ENCODE peak calls at places on chromosome 21, in six cellular contexts. T is OCI-LY7, N is mammary epithelial cell, X is thyroid gland, U is stomach, V is hepatocyte. P is an unnamed sample. For H3K9me3 and H3K4me1, the result is how much of the 10 kb centered on the place peaks cover.

GRCh38 chr21:27419153-27419552 is 452.3 kb upstream of the ADAMTS5 start:
- DNase-seq in T (no peak), N (no peak), X (no peak), U (no peak), V (no peak), P (no peak)

GRCh38 chr21:31530918-31531705 is 128.4 kb upstream of the SOD1 start:
- DNase-seq in T (no peak), N (no peak), X (peak), U (peak), V (peak), P (peak)

GRCh38 chr21:46498335-46499050 is 39.8 kb downstream of the DIP2A start:
- DNase-seq in T (no peak), N (peak), X (no peak), U (no peak), V (no peak), P (no peak)

GRCh38 chr21:26554365-26554764 is 18.7 kb downstream of the CYYR1 start:
- DNase-seq in T (no peak), N (no peak), X (no peak), U (no peak), V (no peak), P (no peak)

GRCh38 chr21:15151385-15152103 is 86.7 kb upstream of the NRIP1 start:
- DNase-seq in T (no peak), N (no peak), X (no peak), U (no peak), V (no peak), P (no peak)

GRCh38 chr21:27314096-27314495 is 347.2 kb upstream of the ADAMTS5 start:
- DNase-seq in T (no peak), N (no peak), X (no peak), U (no peak), V (no peak), P (peak)

GRCh38 chr21:29025328-29025713 is 853 bp downstream of the USP16 start:
- DNase-seq in T (no peak), N (peak), X (no peak), U (no peak), V (peak), P (peak)

GRCh38 chr21:22743085-22743484 is 1744.9 kb downstream of the NCAM2 start:
- DNase-seq in T (no peak), N (no peak), X (no peak), U (no peak), V (no peak), P (no peak)

GRCh38 chr21:38863291-38863690 is 57.6 kb downstream of the ETS2 start:
- DNase-seq in T (no peak), N (no peak), X (no peak), U (no peak), V (no peak), P (no peak)

GRCh38 chr21:26801524-26801923 is 43.7 kb downstream of the ADAMTS1 start:
- DNase-seq in T (no peak), N (no peak), X (no peak), U (no peak), V (peak), P (no peak)

GRCh38 chr21:45836268-45836655 is 145.3 kb upstream of the COL6A1 start:
- DNase-seq in T (no peak), N (no peak), X (no peak), U (no peak), V (no peak), P (no peak)

GRCh38 chr21:9780441-9780937 is 740.9 kb upstream of the TPTE start:
- DNase-seq in T (no peak), N (no peak), X (no peak), U (no peak), V (no peak), P (no peak)
- H3K9me3 ChIP-seq in T (under half), N (half or more), X (under half), U (half or more), V (under half), P (under half)

GRCh38 chr21:43364261-43364510 is 62.7 kb downstream of the SIK1 start:
- DNase-seq in T (no peak), N (no peak), X (no peak), U (no peak), V (no peak), P (no peak)

GRCh38 chr21:43361493-43362296 is 65.2 kb downstream of the SIK1 start:
- DNase-seq in T (peak), N (peak), X (no peak), U (no peak), V (peak), P (peak)

GRCh38 chr21:43363506-43364260 is 63.2 kb downstream of the SIK1 start:
- DNase-seq in T (no peak), N (no peak), X (no peak), U (no peak), V (no peak), P (no peak)

GRCh38 chr21:43362306-43362927 is 64.5 kb downstream of the SIK1 start:
- DNase-seq in T (peak), N (peak), X (peak), U (peak), V (peak), P (peak)

GRCh38 chr21:43362928-43363314 is 64.0 kb downstream of the SIK1 start:
- DNase-seq in T (peak), N (no peak), X (no peak), U (no peak), V (no peak), P (peak)
- H3K4me1 ChIP-seq in T (under half), N (under half), X (under half), U (under half), V (under half), P (under half)

GRCh38 chr21:25031750-25032149 is 575.5 kb downstream of the MRPL39 start:
- DNase-seq in T (no peak), N (no peak), X (no peak), U (no peak), V (no peak), P (no peak)
- H3K4me3 ChIP-seq in T (no peak), N (no peak), X (no peak), U (no peak), V (no peak), P (no peak)

DNA sequence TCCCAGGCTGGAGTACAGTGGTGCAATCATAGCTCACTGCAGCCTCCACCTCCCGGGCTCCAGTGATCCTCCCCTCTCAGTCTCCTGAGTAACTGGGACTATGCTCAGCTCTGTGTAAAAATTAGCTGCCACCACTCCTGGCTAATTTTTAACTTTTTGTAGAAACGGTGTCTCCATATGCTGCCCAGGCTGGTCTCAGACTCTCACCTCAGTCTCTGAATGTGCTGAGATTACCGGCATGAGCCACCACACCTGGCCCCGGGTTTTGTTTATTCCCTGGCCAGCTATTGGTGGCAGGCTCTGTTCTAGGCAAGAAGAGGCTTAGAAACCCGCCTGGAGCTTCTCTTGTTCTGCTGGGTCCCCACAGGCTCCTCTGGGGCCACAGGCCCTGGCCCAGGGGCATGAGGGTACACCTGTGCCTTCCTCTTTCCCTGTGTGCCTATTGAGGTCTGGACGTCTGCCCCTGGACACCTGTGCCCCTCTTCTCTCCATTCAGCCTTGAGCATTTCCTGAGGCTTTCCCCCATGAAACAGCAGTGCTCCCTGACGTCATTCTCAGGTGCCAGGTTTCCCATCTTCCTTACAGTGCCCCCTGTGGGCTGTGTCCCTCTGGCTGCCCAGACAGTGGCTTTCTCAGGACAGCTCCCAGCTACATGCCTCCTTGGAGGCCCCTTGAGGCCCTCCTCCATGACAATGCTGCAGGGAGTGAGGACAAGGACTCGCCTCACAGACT is 57.5 kb downstream of the PCP4 start:
- DNase-seq in T (no peak), N (no peak), X (no peak), U (no peak), V (no peak), P (no peak)
- H3K9me3 ChIP-seq in T (under half), N (under half), X (under half), U (under half), V (under half), P (under half)

DNA sequence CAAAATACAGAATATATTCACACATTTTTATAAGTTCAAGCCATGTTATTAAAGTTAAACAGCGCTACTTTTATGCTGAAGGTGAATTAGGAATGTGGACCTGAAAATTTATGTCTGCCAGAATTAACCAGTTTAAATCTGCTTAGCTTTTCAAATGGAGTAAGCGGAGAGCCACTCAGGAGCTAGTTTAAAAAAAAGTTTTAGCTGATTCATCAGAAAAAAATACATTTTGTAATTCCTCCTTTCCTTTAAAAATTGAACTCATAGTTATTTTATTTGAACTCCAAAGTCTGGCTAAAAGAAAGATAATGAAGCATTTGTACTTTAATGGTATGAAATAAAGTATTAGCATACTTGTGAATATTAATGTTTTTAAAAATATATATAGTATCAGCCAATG is 21.2 kb downstream of the C21orf91 start:
- DNase-seq in T (no peak), N (no peak), X (no peak), U (no peak), V (no peak), P (no peak)
- H3K4me1 ChIP-seq in T (under half), N (under half), X (under half), U (under half), V (under half), P (under half)

GRCh38 chr21:42656872-42657271 is 3.5 kb downstream of the PDE9A start:
- DNase-seq in T (no peak), N (no peak), X (no peak), U (no peak), V (no peak), P (no peak)

GRCh38 chr21:42653492-42654061 is at the start of gene PDE9A:
- DNase-seq in T (peak), N (no peak), X (peak), U (no peak), V (peak), P (peak)

GRCh38 chr21:42654179-42654912 is 925 bp downstream of the PDE9A start:
- DNase-seq in T (peak), N (peak), X (peak), U (no peak), V (peak), P (peak)

GRCh38 chr21:42655797-42656770 is 2.7 kb downstream of the PDE9A start:
- DNase-seq in T (peak), N (peak), X (peak), U (no peak), V (peak), P (no peak)

GRCh38 chr21:42654913-42655796 is 1.7 kb downstream of the PDE9A start:
- DNase-seq in T (peak), N (no peak), X (no peak), U (no peak), V (no peak), P (no peak)
- H3K4me3 ChIP-seq in T (peak), N (no peak), X (no peak), U (peak), V (peak), P (peak)